ENCODE peak calls at places on chromosomes 7 and 10, in five cellular contexts. L is transverse colon; C is CD4-positive, alpha-beta memory T cell; I is effector memory CD4-positive, alpha-beta T cell; Q is SJSA1. U is an unnamed sample.

GRCh38 chr10:73838827-73839226 is 27.4 kb upstream of the NDST2 start:
- DNase-seq in L (no peak), C (no peak), I (no peak), Q (no peak), U (no peak)

GRCh38 chr7:104900525-104900924 is 113.5 kb upstream of the KMT2E start:
- DNase-seq in L (no peak), C (no peak), I (no peak), Q (no peak), U (no peak)

GRCh38 chr7:132286836-132287235 is 289.4 kb downstream of the PLXNA4 start:
- DNase-seq in L (no peak), C (no peak), I (no peak), Q (no peak), U (no peak)

GRCh38 chr7:27520828-27521790 is 141.6 kb downstream of the HIBADH start:
- DNase-seq in L (peak; percentile 38), C (no peak), I (no peak), Q (no peak), U (peak; percentile 76)

GRCh38 chr10:69064762-69065328 is 23.1 kb upstream of the SRGN start:
- DNase-seq in L (no peak), C (no peak), I (no peak), Q (no peak), U (no peak)

GRCh38 chr10:125060851-125061556 is 99.4 kb downstream of the CTBP2 start:
- DNase-seq in L (peak; percentile 89), C (peak; percentile 15), I (no peak), Q (peak; percentile 85), U (peak; percentile 89)

GRCh38 chr7:1440620-1441019 is 18.6 kb downstream of the MICALL2 start:
- DNase-seq in L (no peak), C (no peak), I (no peak), Q (no peak), U (no peak)

GRCh38 chr7:2030475-2031456 is 202.0 kb downstream of the MAD1L1 start:
- DNase-seq in L (no peak), C (peak; percentile 7), I (no peak), Q (no peak), U (peak; percentile 4)

GRCh38 chr7:130972201-130972600 is 238.2 kb upstream of the KLF14 start:
- DNase-seq in L (no peak), C (no peak), I (no peak), Q (no peak), U (no peak)

GRCh38 chr10:119896937-119897336 is 4.4 kb downstream of the SEC23IP start:
- DNase-seq in L (peak; percentile 75), C (no peak), I (no peak), Q (no peak), U (peak; percentile 61)

GRCh38 chr10:12423896-12424295 is 74.5 kb downstream of the CAMK1D start:
- DNase-seq in L (no peak), C (no peak), I (no peak), Q (no peak), U (no peak)

GRCh38 chr7:18829518-18830252 is 287.8 kb downstream of the TWIST1 start:
- DNase-seq in L (no peak), C (no peak), I (no peak), Q (no peak), U (no peak)

GRCh38 chr7:99618726-99619125 is 2.0 kb downstream of the ZSCAN25 start:
- DNase-seq in L (no peak), C (no peak), I (no peak), Q (peak; percentile 87), U (no peak)

GRCh38 chr10:122567056-122567660 is 6.6 kb downstream of the DMBT1 start:
- DNase-seq in L (peak; percentile 30), C (peak; percentile 25), I (peak; percentile 8), Q (no peak), U (no peak)

GRCh38 chr7:152522551-152522950 is 86.7 kb upstream of the KMT2C start:
- DNase-seq in L (no peak), C (no peak), I (no peak), Q (no peak), U (peak; percentile 79)

GRCh38 chr7:21508538-21508937 is 34.3 kb upstream of the DNAH11 start:
- DNase-seq in L (no peak), C (no peak), I (no peak), Q (no peak), U (no peak)

GRCh38 chr7:21504021-21504420 is 38.8 kb upstream of the DNAH11 start:
- DNase-seq in L (no peak), C (no peak), I (no peak), Q (no peak), U (no peak)

DNA sequence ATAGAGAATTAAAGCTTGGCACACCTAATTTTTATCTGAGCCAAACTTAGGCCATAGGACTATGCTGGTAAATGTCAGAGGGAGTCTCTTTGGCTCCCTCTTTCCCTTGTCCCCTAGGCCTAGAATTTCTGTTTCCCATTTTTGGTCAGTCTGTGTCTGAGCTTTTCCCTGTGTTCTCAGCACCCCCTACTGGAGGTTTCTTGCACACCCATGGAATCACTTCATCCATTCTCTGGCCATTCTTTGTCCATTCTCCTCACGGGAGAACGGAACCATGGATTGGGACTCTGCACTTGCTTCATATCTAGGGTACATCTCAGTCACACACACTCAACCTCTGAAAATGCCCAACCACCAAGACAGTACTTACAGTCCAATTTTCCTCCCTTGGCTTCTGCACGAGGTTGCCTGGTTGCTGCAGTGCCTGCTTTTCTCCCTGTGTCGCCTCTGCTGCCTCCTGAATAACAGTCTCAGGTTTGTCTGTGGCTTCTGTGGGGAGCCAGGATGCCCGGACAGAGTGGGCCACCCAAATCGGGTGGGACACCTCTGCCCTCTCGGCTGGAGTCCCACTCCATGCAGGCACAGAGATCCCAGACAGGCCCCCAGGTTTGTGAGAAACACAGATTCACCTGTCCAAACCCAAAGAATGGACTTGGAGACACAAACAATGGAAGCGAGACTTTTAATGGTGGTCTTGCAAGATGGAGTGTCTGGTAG is 35.1 kb upstream of the DNAH11 start:
- DNase-seq in L (peak; percentile 55), C (peak; percentile 19), I (peak; percentile 14), Q (peak; percentile 6), U (peak; percentile 80)
- H3K27me3 ChIP-seq in L (no peaks in the 10 kb centered on the region), C (no peaks in the 10 kb centered on the region), I (no peaks in the 10 kb centered on the region), Q (no peaks in the 10 kb centered on the region), U (no peaks in the 10 kb centered on the region)

DNA sequence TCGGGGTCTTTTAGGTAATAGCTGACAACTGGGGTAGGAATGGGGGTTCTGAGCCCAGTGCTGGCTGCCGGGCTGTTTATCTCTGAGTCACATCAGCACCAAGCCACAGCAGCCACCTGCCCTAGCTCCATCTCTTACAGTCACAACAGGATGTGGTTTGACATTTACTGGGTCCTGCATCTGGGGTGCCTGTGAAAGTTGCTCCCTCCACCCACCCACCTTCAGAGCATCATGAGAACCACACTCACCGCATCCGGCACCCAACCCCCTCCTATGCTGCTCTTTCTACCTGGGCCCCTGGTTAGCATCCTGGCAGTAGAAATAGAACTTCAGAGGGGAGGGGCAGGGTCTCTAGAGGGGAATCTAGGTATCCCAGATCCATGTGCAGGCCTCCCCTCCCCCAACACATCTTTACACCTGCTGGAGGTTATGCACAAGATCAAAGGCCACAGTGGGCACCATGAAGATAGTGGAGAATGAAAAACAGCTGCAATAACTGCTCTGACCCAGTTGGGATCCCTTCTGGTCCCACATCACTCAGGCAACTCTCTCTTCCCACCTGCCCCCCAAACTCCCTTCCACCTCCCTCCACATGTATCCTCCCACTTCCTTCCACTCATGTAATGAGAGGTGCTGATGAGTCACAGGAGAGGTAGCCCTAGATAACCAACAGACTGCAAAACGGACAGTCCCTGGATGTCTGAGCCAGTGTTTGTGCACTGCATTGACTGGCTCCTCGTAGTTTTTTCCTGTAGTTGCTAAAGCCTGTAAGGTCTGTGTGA is 38.2 kb downstream of the PRSS2 start:
- DNase-seq in L (peak; percentile 77), C (peak; percentile 98), I (peak; percentile 94), Q (no peak), U (peak; percentile 42)
- H3K4me1 ChIP-seq in L (no peaks in the 10 kb centered on the region), C (peaks cover 97% of the 10 kb centered on the region), I (peaks cover 88% of the 10 kb centered on the region), Q (no peaks in the 10 kb centered on the region), U (no peaks in the 10 kb centered on the region)

GRCh38 chr7:128174391-128174790 is 66.7 kb upstream of the LEP start:
- DNase-seq in L (no peak), C (no peak), I (no peak), Q (no peak), U (no peak)
- H3K27me3 ChIP-seq in L (peaks cover 49% of the 10 kb centered on the region), C (peaks cover 4% of the 10 kb centered on the region), I (no peaks in the 10 kb centered on the region), Q (peaks cover 21% of the 10 kb centered on the region), U (no peaks in the 10 kb centered on the region)

GRCh38 chr7:44981035-44981706 is 2.4 kb upstream of the MYO1G start:
- DNase-seq in L (no peak), C (no peak), I (no peak), Q (no peak), U (no peak)
- H3K4me1 ChIP-seq in L (peaks cover 9% of the 10 kb centered on the region), C (peaks cover 78% of the 10 kb centered on the region), I (peaks cover 74% of the 10 kb centered on the region), Q (peaks cover 32% of the 10 kb centered on the region), U (peaks cover 17% of the 10 kb centered on the region)

DNA sequence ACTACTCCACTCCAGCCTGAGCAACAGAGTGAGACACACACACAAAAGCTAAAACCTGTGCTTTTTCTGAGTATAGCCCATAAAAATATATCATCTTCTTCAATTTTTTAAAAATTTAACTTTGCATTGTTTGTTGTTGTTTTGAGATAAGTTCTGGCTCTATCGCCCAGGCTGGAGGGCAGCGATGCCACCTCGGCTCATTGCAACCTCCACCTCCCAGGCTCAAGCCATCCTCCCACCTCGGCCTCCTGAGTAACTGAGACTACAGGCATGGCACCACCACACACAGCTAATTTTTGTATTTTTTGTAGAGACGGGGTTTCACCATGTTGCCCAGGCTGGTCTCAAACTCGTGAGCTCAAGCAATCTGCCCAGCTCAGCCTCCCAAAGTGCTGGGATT is 14.3 kb upstream of the TLX1 start:
- DNase-seq in L (no peak), C (no peak), I (no peak), Q (no peak), U (no peak)
- H3K27me3 ChIP-seq in L (peaks cover 81% of the 10 kb centered on the region), C (peaks cover 6% of the 10 kb centered on the region), I (peaks cover 15% of the 10 kb centered on the region), Q (peaks cover 71% of the 10 kb centered on the region), U (peaks cover 34% of the 10 kb centered on the region)

GRCh38 chr10:67818323-67818722 is 19.7 kb downstream of the DNAJC12 start:
- DNase-seq in L (no peak), C (no peak), I (no peak), Q (peak; percentile 80), U (no peak)
- H3K4me1 ChIP-seq in L (peaks cover 6% of the 10 kb centered on the region), C (no peaks in the 10 kb centered on the region), I (no peaks in the 10 kb centered on the region), Q (peaks cover 50% of the 10 kb centered on the region), U (no peaks in the 10 kb centered on the region)

U was measured in adrenal gland.